ENCODE peak calls at places on chromosomes 16 and 17, in nine cellular contexts. One of them, this sample, is unnamed.

GRCh38 chr17:57260325-57261083 is 4.2 kb downstream of the MSI2 start:
- DNase-seq in mesothelial cell of epicardium: no peak
- DNase-seq in RWPE1: no peak
- DNase-seq in right lobe of liver: no peak
- DNase-seq in AG04449: no peak
- DNase-seq in lung: no peak
- DNase-seq in PC-3: no peak
- DNase-seq in brain microvascular endothelial cell: no peak
- DNase-seq in Peyer's patch: no peak
- DNase-seq in this sample: no peak

GRCh38 chr17:13002761-13003453 is 14.9 kb downstream of the ELAC2 start:
- DNase-seq in right lobe of liver: peak; percentile 75
- DNase-seq in brain microvascular endothelial cell: peak; percentile 80
- DNase-seq in mesothelial cell of epicardium: peak; percentile 84
- DNase-seq in lung: peak; percentile 70
- DNase-seq in PC-3: peak; percentile 83
- DNase-seq in Peyer's patch: peak; percentile 91
- DNase-seq in RWPE1: peak; percentile 60
- DNase-seq in AG04449: peak; percentile 40
- DNase-seq in this sample: peak; percentile 83

GRCh38 chr16:54746596-54746995 is 184.1 kb upstream of the IRX5 start:
- DNase-seq in PC-3: no peak
- DNase-seq in brain microvascular endothelial cell: no peak
- DNase-seq in Peyer's patch: no peak
- DNase-seq in right lobe of liver: no peak
- DNase-seq in RWPE1: no peak
- DNase-seq in mesothelial cell of epicardium: no peak
- DNase-seq in lung: no peak
- DNase-seq in AG04449: no peak
- DNase-seq in this sample: no peak

GRCh38 chr17:76383645-76384221 is 676 bp upstream of the SPHK1 start:
- DNase-seq in brain microvascular endothelial cell: peak; percentile 61
- DNase-seq in AG04449: no peak
- DNase-seq in right lobe of liver: no peak
- DNase-seq in mesothelial cell of epicardium: peak; percentile 55
- DNase-seq in PC-3: peak; percentile 37
- DNase-seq in RWPE1: peak; percentile 57
- DNase-seq in Peyer's patch: peak; percentile 56
- DNase-seq in lung: no peak
- DNase-seq in this sample: no peak

GRCh38 chr16:14392960-14393359 is 237.1 kb downstream of the PARN start:
- DNase-seq in PC-3: no peak
- DNase-seq in lung: no peak
- DNase-seq in RWPE1: no peak
- DNase-seq in brain microvascular endothelial cell: no peak
- DNase-seq in AG04449: no peak
- DNase-seq in right lobe of liver: no peak
- DNase-seq in mesothelial cell of epicardium: no peak
- DNase-seq in Peyer's patch: no peak
- DNase-seq in this sample: no peak

GRCh38 chr17:12618557-12618956 is 47.1 kb upstream of the MYOCD start:
- DNase-seq in Peyer's patch: no peak
- DNase-seq in lung: no peak
- DNase-seq in RWPE1: no peak
- DNase-seq in brain microvascular endothelial cell: peak; percentile 72
- DNase-seq in PC-3: no peak
- DNase-seq in AG04449: no peak
- DNase-seq in mesothelial cell of epicardium: no peak
- DNase-seq in right lobe of liver: no peak
- DNase-seq in this sample: no peak

GRCh38 chr17:61750656-61751055 is 112.7 kb downstream of the BRIP1 start:
- DNase-seq in mesothelial cell of epicardium: no peak
- DNase-seq in brain microvascular endothelial cell: no peak
- DNase-seq in lung: no peak
- DNase-seq in AG04449: no peak
- DNase-seq in Peyer's patch: no peak
- DNase-seq in RWPE1: no peak
- DNase-seq in right lobe of liver: no peak
- DNase-seq in PC-3: no peak
- DNase-seq in this sample: no peak

GRCh38 chr16:72050769-72051464 is 3.4 kb upstream of the HP start:
- DNase-seq in brain microvascular endothelial cell: no peak
- DNase-seq in lung: peak; percentile 38
- DNase-seq in Peyer's patch: no peak
- DNase-seq in mesothelial cell of epicardium: no peak
- DNase-seq in right lobe of liver: peak; percentile 81
- DNase-seq in RWPE1: no peak
- DNase-seq in AG04449: no peak
- DNase-seq in PC-3: no peak
- DNase-seq in this sample: no peak

GRCh38 chr17:2710075-2710803 is 1.3 kb downstream of the CLUH start:
- DNase-seq in RWPE1: no peak
- DNase-seq in AG04449: no peak
- DNase-seq in PC-3: peak; percentile 4
- DNase-seq in brain microvascular endothelial cell: no peak
- DNase-seq in lung: no peak
- DNase-seq in Peyer's patch: no peak
- DNase-seq in right lobe of liver: peak; percentile 50
- DNase-seq in mesothelial cell of epicardium: no peak
- DNase-seq in this sample: no peak

GRCh38 chr17:77459018-77459755 is 318.4 kb downstream of the SEC14L1 start:
- DNase-seq in lung: no peak
- DNase-seq in AG04449: no peak
- DNase-seq in brain microvascular endothelial cell: no peak
- DNase-seq in mesothelial cell of epicardium: no peak
- DNase-seq in RWPE1: no peak
- DNase-seq in Peyer's patch: no peak
- DNase-seq in right lobe of liver: no peak
- DNase-seq in PC-3: no peak
- DNase-seq in this sample: no peak

GRCh38 chr16:2473999-2474876 is 689 bp upstream of the TBC1D24 start:
- DNase-seq in right lobe of liver: peak; percentile 66
- DNase-seq in lung: no peak
- DNase-seq in PC-3: peak; percentile 37
- DNase-seq in RWPE1: no peak
- DNase-seq in mesothelial cell of epicardium: peak; percentile 58
- DNase-seq in AG04449: no peak
- DNase-seq in brain microvascular endothelial cell: no peak
- DNase-seq in Peyer's patch: peak; percentile 71
- DNase-seq in this sample: no peak

GRCh38 chr16:31452631-31453106 is 6.6 kb upstream of the ARMC5 start:
- DNase-seq in mesothelial cell of epicardium: no peak
- DNase-seq in PC-3: peak; percentile 61
- DNase-seq in AG04449: peak; percentile 82
- DNase-seq in RWPE1: peak; percentile 68
- DNase-seq in lung: no peak
- DNase-seq in Peyer's patch: no peak
- DNase-seq in right lobe of liver: no peak
- DNase-seq in brain microvascular endothelial cell: peak; percentile 87
- DNase-seq in this sample: no peak

GRCh38 chr16:52896478-52897164 is 156.1 kb downstream of the CHD9NB start:
- DNase-seq in right lobe of liver: no peak
- DNase-seq in PC-3: no peak
- DNase-seq in RWPE1: no peak
- DNase-seq in Peyer's patch: no peak
- DNase-seq in brain microvascular endothelial cell: no peak
- DNase-seq in AG04449: no peak
- DNase-seq in lung: no peak
- DNase-seq in mesothelial cell of epicardium: no peak
- DNase-seq in this sample: no peak

GRCh38 chr16:12575288-12575687 is 228.4 kb downstream of the CPPED1 start:
- DNase-seq in AG04449: no peak
- DNase-seq in Peyer's patch: no peak
- DNase-seq in mesothelial cell of epicardium: no peak
- DNase-seq in lung: no peak
- DNase-seq in right lobe of liver: no peak
- DNase-seq in PC-3: no peak
- DNase-seq in RWPE1: no peak
- DNase-seq in brain microvascular endothelial cell: no peak
- DNase-seq in this sample: no peak

GRCh38 chr16:24526701-24527470 is 12.5 kb upstream of the RBBP6 start:
- DNase-seq in brain microvascular endothelial cell: no peak
- DNase-seq in RWPE1: peak; percentile 51
- DNase-seq in AG04449: no peak
- DNase-seq in lung: no peak
- DNase-seq in mesothelial cell of epicardium: peak; percentile 17
- DNase-seq in Peyer's patch: no peak
- DNase-seq in PC-3: peak; percentile 42
- DNase-seq in right lobe of liver: no peak
- DNase-seq in this sample: peak; percentile 29

GRCh38 chr17:82332669-82333278 is 792 bp downstream of the SECTM1 start:
- DNase-seq in right lobe of liver: no peak
- DNase-seq in mesothelial cell of epicardium: no peak
- DNase-seq in brain microvascular endothelial cell: no peak
- DNase-seq in lung: peak; percentile 67
- DNase-seq in AG04449: no peak
- DNase-seq in RWPE1: peak; percentile 64
- DNase-seq in PC-3: peak; percentile 66
- DNase-seq in Peyer's patch: peak; percentile 82
- DNase-seq in this sample: no peak

GRCh38 chr16:67760206-67760605 is 41.1 kb upstream of the GFOD2 start:
- DNase-seq in mesothelial cell of epicardium: no peak
- DNase-seq in brain microvascular endothelial cell: no peak
- DNase-seq in AG04449: no peak
- DNase-seq in PC-3: no peak
- DNase-seq in RWPE1: no peak
- DNase-seq in Peyer's patch: no peak
- DNase-seq in lung: no peak
- DNase-seq in right lobe of liver: peak; percentile 91
- DNase-seq in this sample: no peak

GRCh38 chr17:80513892-80514291 is 30.7 kb upstream of the RPTOR start:
- DNase-seq in RWPE1: no peak
- DNase-seq in PC-3: no peak
- DNase-seq in brain microvascular endothelial cell: peak; percentile 97
- DNase-seq in AG04449: peak; percentile 58
- DNase-seq in mesothelial cell of epicardium: no peak
- DNase-seq in lung: no peak
- DNase-seq in Peyer's patch: no peak
- DNase-seq in right lobe of liver: no peak
- DNase-seq in this sample: no peak

DNA sequence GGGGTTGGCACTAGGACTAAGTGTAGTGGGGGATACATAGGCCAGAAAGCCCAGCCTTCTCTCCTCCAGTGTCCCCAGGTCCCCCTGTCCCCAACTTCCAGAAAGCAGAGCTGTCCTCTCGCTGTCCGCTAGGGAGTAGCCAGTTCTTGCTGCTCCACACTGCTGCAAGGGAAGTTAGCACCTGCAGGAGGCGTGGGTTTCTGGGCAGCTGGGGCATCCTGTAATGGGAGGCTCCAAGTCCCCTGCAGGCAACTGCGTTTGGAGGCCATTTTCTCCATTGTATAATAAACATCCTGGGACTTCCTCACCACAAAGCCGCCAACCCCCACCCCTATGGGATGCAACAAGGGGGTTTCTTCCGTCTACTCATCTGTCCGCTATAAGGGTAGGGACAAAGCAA is 1.7 kb downstream of the RPRML start:
- DNase-seq in lung: no peak
- DNase-seq in AG04449: no peak
- DNase-seq in PC-3: peak; percentile 72
- DNase-seq in RWPE1: no peak
- DNase-seq in brain microvascular endothelial cell: no peak
- DNase-seq in right lobe of liver: no peak
- DNase-seq in Peyer's patch: no peak
- DNase-seq in mesothelial cell of epicardium: peak; percentile 54
- DNase-seq in this sample: no peak
- TF ChIP-seq CTCF in lung: no peak
- TF ChIP-seq CTCF in AG04449: peak; percentile 29
- TF ChIP-seq CTCF in PC-3: peak; percentile 53
- TF ChIP-seq CTCF in RWPE1: no peak
- TF ChIP-seq CTCF in brain microvascular endothelial cell: peak; percentile 64
- TF ChIP-seq CTCF in right lobe of liver: no peak
- TF ChIP-seq CTCF in Peyer's patch: no peak
- TF ChIP-seq CTCF in mesothelial cell of epicardium: peak; percentile 17
- TF ChIP-seq CTCF in this sample: peak; percentile 73

GRCh38 chr17:40726919-40727318 is 23.4 kb upstream of the KRT24 start:
- DNase-seq in PC-3: peak; percentile 40
- DNase-seq in mesothelial cell of epicardium: no peak
- DNase-seq in right lobe of liver: no peak
- DNase-seq in Peyer's patch: no peak
- DNase-seq in brain microvascular endothelial cell: no peak
- DNase-seq in RWPE1: no peak
- DNase-seq in lung: no peak
- DNase-seq in AG04449: no peak
- DNase-seq in this sample: no peak
- TF ChIP-seq CTCF in PC-3: peak; percentile 55
- TF ChIP-seq CTCF in mesothelial cell of epicardium: no peak
- TF ChIP-seq CTCF in right lobe of liver: peak; percentile 58
- TF ChIP-seq CTCF in Peyer's patch: no peak
- TF ChIP-seq CTCF in brain microvascular endothelial cell: peak; percentile 38
- TF ChIP-seq CTCF in RWPE1: peak; percentile 27
- TF ChIP-seq CTCF in lung: peak; percentile 9
- TF ChIP-seq CTCF in AG04449: no peak
- TF ChIP-seq CTCF in this sample: peak; percentile 41

GRCh38 chr16:1137604-1138003 is 15.3 kb upstream of the CACNA1H start:
- DNase-seq in PC-3: no peak
- DNase-seq in right lobe of liver: no peak
- DNase-seq in lung: no peak
- DNase-seq in brain microvascular endothelial cell: peak; percentile 25
- DNase-seq in AG04449: no peak
- DNase-seq in RWPE1: no peak
- DNase-seq in Peyer's patch: no peak
- DNase-seq in mesothelial cell of epicardium: no peak
- DNase-seq in this sample: no peak
- TF ChIP-seq CTCF in PC-3: no peak
- TF ChIP-seq CTCF in right lobe of liver: no peak
- TF ChIP-seq CTCF in lung: no peak
- TF ChIP-seq CTCF in brain microvascular endothelial cell: no peak
- TF ChIP-seq CTCF in AG04449: no peak
- TF ChIP-seq CTCF in RWPE1: no peak
- TF ChIP-seq CTCF in Peyer's patch: no peak
- TF ChIP-seq CTCF in mesothelial cell of epicardium: no peak
- TF ChIP-seq CTCF in this sample: no peak

GRCh38 chr17:4365628-4366311 is 705 bp downstream of the UBE2G1 start:
- DNase-seq in RWPE1: no peak
- DNase-seq in AG04449: no peak
- DNase-seq in mesothelial cell of epicardium: peak; percentile 72
- DNase-seq in right lobe of liver: peak; percentile 70
- DNase-seq in Peyer's patch: peak; percentile 63
- DNase-seq in PC-3: no peak
- DNase-seq in lung: peak; percentile 31
- DNase-seq in brain microvascular endothelial cell: no peak
- DNase-seq in this sample: peak; percentile 77

GRCh38 chr17:4364622-4365041 is 1.8 kb downstream of the UBE2G1 start:
- DNase-seq in RWPE1: no peak
- DNase-seq in right lobe of liver: peak; percentile 42
- DNase-seq in brain microvascular endothelial cell: no peak
- DNase-seq in Peyer's patch: no peak
- DNase-seq in AG04449: no peak
- DNase-seq in lung: no peak
- DNase-seq in mesothelial cell of epicardium: no peak
- DNase-seq in PC-3: no peak
- DNase-seq in this sample: no peak

GRCh38 chr17:4365103-4365627 is 1.3 kb downstream of the UBE2G1 start:
- DNase-seq in right lobe of liver: peak; percentile 95
- DNase-seq in RWPE1: peak; percentile 94
- DNase-seq in lung: peak; percentile 92
- DNase-seq in PC-3: peak; percentile 86
- DNase-seq in brain microvascular endothelial cell: peak; percentile 83
- DNase-seq in AG04449: peak; percentile 21
- DNase-seq in mesothelial cell of epicardium: peak; percentile 83
- DNase-seq in Peyer's patch: peak; percentile 96
- DNase-seq in this sample: peak; percentile 89

GRCh38 chr17:4368341-4368740 is 1.9 kb upstream of the UBE2G1 start:
- DNase-seq in Peyer's patch: no peak
- DNase-seq in RWPE1: no peak
- DNase-seq in brain microvascular endothelial cell: no peak
- DNase-seq in AG04449: no peak
- DNase-seq in lung: no peak
- DNase-seq in PC-3: no peak
- DNase-seq in mesothelial cell of epicardium: no peak
- DNase-seq in right lobe of liver: no peak
- DNase-seq in this sample: no peak

GRCh38 chr17:4366312-4367063 is at the start of gene UBE2G1:
- DNase-seq in lung: peak; percentile 98
- DNase-seq in Peyer's patch: peak; percentile 99
- DNase-seq in mesothelial cell of epicardium: peak; percentile 98
- DNase-seq in RWPE1: peak; percentile 97
- DNase-seq in right lobe of liver: peak; percentile 99
- DNase-seq in AG04449: peak; percentile 52
- DNase-seq in PC-3: peak; percentile 94
- DNase-seq in brain microvascular endothelial cell: peak; percentile 94
- DNase-seq in this sample: peak; percentile 100
- TF ChIP-seq CTCF in lung: no peak
- TF ChIP-seq CTCF in Peyer's patch: no peak
- TF ChIP-seq CTCF in mesothelial cell of epicardium: no peak
- TF ChIP-seq CTCF in RWPE1: no peak
- TF ChIP-seq CTCF in right lobe of liver: peak; percentile 6
- TF ChIP-seq CTCF in AG04449: peak; percentile 2
- TF ChIP-seq CTCF in PC-3: peak; percentile 22
- TF ChIP-seq CTCF in brain microvascular endothelial cell: peak; percentile 51
- TF ChIP-seq CTCF in this sample: peak; percentile 66

This sample was measured in type B pancreatic cell.